ENCODE peak calls at places on chromosomes 2 and 18, in six cellular contexts. One of them, this sample, is unnamed.

GRCh38 chr2:172664766-172665165 is 70.9 kb upstream of the RAPGEF4 start:
- DNase-seq in Calu3: no peak
- DNase-seq in WTC11: no peak
- DNase-seq in testis: no peak
- DNase-seq in epithelial cell of esophagus: no peak
- DNase-seq in HCT116: no peak
- DNase-seq in this sample: no peak

GRCh38 chr18:78814321-78814720 is 165.3 kb upstream of the SALL3 start:
- DNase-seq in epithelial cell of esophagus: no peak
- DNase-seq in Calu3: no peak
- DNase-seq in HCT116: no peak
- DNase-seq in testis: no peak
- DNase-seq in WTC11: no peak
- DNase-seq in this sample: no peak

GRCh38 chr18:39660141-39660540 is 2094.5 kb upstream of the CELF4 start:
- DNase-seq in HCT116: no peak
- DNase-seq in testis: no peak
- DNase-seq in Calu3: no peak
- DNase-seq in epithelial cell of esophagus: peak; percentile 43
- DNase-seq in WTC11: no peak
- DNase-seq in this sample: no peak

GRCh38 chr18:44541781-44542180 is 138.9 kb upstream of the SETBP1 start:
- DNase-seq in epithelial cell of esophagus: peak; percentile 61
- DNase-seq in testis: no peak
- DNase-seq in HCT116: no peak
- DNase-seq in Calu3: no peak
- DNase-seq in WTC11: no peak
- DNase-seq in this sample: no peak

GRCh38 chr18:44179693-44180092 is 501.0 kb upstream of the SETBP1 start:
- DNase-seq in Calu3: no peak
- DNase-seq in HCT116: no peak
- DNase-seq in epithelial cell of esophagus: no peak
- DNase-seq in WTC11: no peak
- DNase-seq in testis: no peak
- DNase-seq in this sample: no peak

GRCh38 chr18:63936156-63936931 is 12.8 kb upstream of the HMSD start:
- DNase-seq in testis: peak; percentile 87
- DNase-seq in Calu3: peak; percentile 89
- DNase-seq in epithelial cell of esophagus: peak; percentile 84
- DNase-seq in HCT116: peak; percentile 64
- DNase-seq in WTC11: peak; percentile 88
- DNase-seq in this sample: peak; percentile 78

GRCh38 chr2:136582631-136583205 is 182.6 kb upstream of the THSD7B start:
- DNase-seq in Calu3: peak; percentile 2
- DNase-seq in testis: peak; percentile 62
- DNase-seq in epithelial cell of esophagus: peak; percentile 40
- DNase-seq in WTC11: peak; percentile 55
- DNase-seq in HCT116: no peak
- DNase-seq in this sample: peak; percentile 39

GRCh38 chr18:38651736-38652135 is 1086.1 kb upstream of the CELF4 start:
- DNase-seq in epithelial cell of esophagus: no peak
- DNase-seq in testis: no peak
- DNase-seq in HCT116: no peak
- DNase-seq in WTC11: no peak
- DNase-seq in Calu3: no peak
- DNase-seq in this sample: no peak

GRCh38 chr2:126776255-126776654 is 120.3 kb downstream of the GYPC start:
- DNase-seq in epithelial cell of esophagus: no peak
- DNase-seq in testis: peak; percentile 21
- DNase-seq in HCT116: no peak
- DNase-seq in Calu3: no peak
- DNase-seq in WTC11: no peak
- DNase-seq in this sample: no peak

GRCh38 chr2:240232961-240233890 is 92.8 kb upstream of the OTOS start:
- DNase-seq in testis: peak; percentile 96
- DNase-seq in HCT116: peak; percentile 88
- DNase-seq in epithelial cell of esophagus: peak; percentile 95
- DNase-seq in WTC11: peak; percentile 97
- DNase-seq in Calu3: peak; percentile 93
- DNase-seq in this sample: peak; percentile 82

GRCh38 chr18:76492669-76493212 is 2.3 kb downstream of the ZNF516 start:
- DNase-seq in testis: peak; percentile 100
- DNase-seq in HCT116: peak; percentile 97
- DNase-seq in WTC11: peak; percentile 100
- DNase-seq in Calu3: peak; percentile 99
- DNase-seq in epithelial cell of esophagus: peak; percentile 99
- DNase-seq in this sample: peak; percentile 100

GRCh38 chr18:79809482-79810192 is 11.9 kb downstream of the KCNG2 start:
- DNase-seq in testis: no peak
- DNase-seq in HCT116: no peak
- DNase-seq in epithelial cell of esophagus: no peak
- DNase-seq in WTC11: no peak
- DNase-seq in Calu3: no peak
- DNase-seq in this sample: no peak

GRCh38 chr18:75407468-75408437 is 19.8 kb downstream of the SMIM21 start:
- DNase-seq in Calu3: no peak
- DNase-seq in epithelial cell of esophagus: peak; percentile 60
- DNase-seq in testis: peak; percentile 25
- DNase-seq in HCT116: no peak
- DNase-seq in WTC11: peak; percentile 31
- DNase-seq in this sample: no peak

GRCh38 chr2:28643324-28643723 is 108.3 kb upstream of the PPP1CB start:
- DNase-seq in epithelial cell of esophagus: peak; percentile 71
- DNase-seq in WTC11: no peak
- DNase-seq in Calu3: peak; percentile 51
- DNase-seq in testis: no peak
- DNase-seq in HCT116: no peak
- DNase-seq in this sample: no peak

GRCh38 chr2:215367647-215368492 is 56.0 kb downstream of the ATIC start:
- DNase-seq in testis: no peak
- DNase-seq in epithelial cell of esophagus: peak; percentile 29
- DNase-seq in HCT116: no peak
- DNase-seq in WTC11: no peak
- DNase-seq in Calu3: no peak
- DNase-seq in this sample: no peak

GRCh38 chr2:56121995-56122394 is 61.8 kb upstream of the CCDC85A start:
- DNase-seq in epithelial cell of esophagus: no peak
- DNase-seq in Calu3: no peak
- DNase-seq in testis: no peak
- DNase-seq in WTC11: no peak
- DNase-seq in HCT116: no peak
- DNase-seq in this sample: no peak

GRCh38 chr18:9771261-9771976 is 63.3 kb downstream of the RAB31 start:
- DNase-seq in WTC11: peak; percentile 96
- DNase-seq in epithelial cell of esophagus: peak; percentile 72
- DNase-seq in testis: peak; percentile 89
- DNase-seq in Calu3: peak; percentile 92
- DNase-seq in HCT116: peak; percentile 56
- DNase-seq in this sample: peak; percentile 75

GRCh38 chr18:30999186-30999585 is 43.4 kb downstream of the DSC3 start:
- DNase-seq in epithelial cell of esophagus: no peak
- DNase-seq in testis: no peak
- DNase-seq in WTC11: no peak
- DNase-seq in Calu3: no peak
- DNase-seq in HCT116: no peak
- DNase-seq in this sample: no peak
- TF ChIP-seq CTCF in epithelial cell of esophagus: no peak
- TF ChIP-seq CTCF in testis: no peak
- TF ChIP-seq CTCF in WTC11: no peak
- TF ChIP-seq CTCF in Calu3: no peak
- TF ChIP-seq CTCF in HCT116: peak; percentile 45
- TF ChIP-seq CTCF in this sample: no peak

DNA sequence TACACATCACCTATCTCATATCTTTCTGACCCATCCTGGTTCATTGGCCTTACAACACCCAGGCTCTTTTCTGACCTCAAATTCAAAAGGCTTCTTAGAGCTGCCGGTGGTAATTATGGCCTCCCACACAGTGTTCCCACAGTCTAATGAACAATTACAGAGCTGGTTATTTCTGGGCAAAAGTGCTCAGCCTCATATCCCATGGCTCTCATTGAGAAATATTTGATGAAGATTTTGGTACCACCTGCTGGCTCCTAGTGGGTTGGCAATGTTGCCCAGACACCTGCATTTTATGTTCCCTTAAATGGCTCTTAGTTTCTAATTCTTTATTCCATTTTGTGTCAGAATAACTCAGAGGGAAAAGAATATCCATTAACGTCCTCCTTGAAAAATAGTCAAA is 20.1 kb upstream of the SCYGR2 start:
- DNase-seq in testis: no peak
- DNase-seq in Calu3: no peak
- DNase-seq in epithelial cell of esophagus: no peak
- DNase-seq in WTC11: no peak
- DNase-seq in HCT116: no peak
- DNase-seq in this sample: no peak
- TF ChIP-seq CTCF in testis: no peak
- TF ChIP-seq CTCF in Calu3: no peak
- TF ChIP-seq CTCF in epithelial cell of esophagus: peak; percentile 17
- TF ChIP-seq CTCF in WTC11: no peak
- TF ChIP-seq CTCF in HCT116: no peak
- TF ChIP-seq CTCF in this sample: no peak

GRCh38 chr2:182101263-182101662 is 115.6 kb downstream of the PPP1R1C start:
- DNase-seq in HCT116: no peak
- DNase-seq in testis: no peak
- DNase-seq in epithelial cell of esophagus: peak; percentile 32
- DNase-seq in Calu3: no peak
- DNase-seq in WTC11: no peak
- DNase-seq in this sample: no peak
- TF ChIP-seq CTCF in HCT116: no peak
- TF ChIP-seq CTCF in testis: no peak
- TF ChIP-seq CTCF in epithelial cell of esophagus: peak; percentile 30
- TF ChIP-seq CTCF in Calu3: no peak
- TF ChIP-seq CTCF in WTC11: peak; percentile 30
- TF ChIP-seq CTCF in this sample: peak; percentile 35

DNA sequence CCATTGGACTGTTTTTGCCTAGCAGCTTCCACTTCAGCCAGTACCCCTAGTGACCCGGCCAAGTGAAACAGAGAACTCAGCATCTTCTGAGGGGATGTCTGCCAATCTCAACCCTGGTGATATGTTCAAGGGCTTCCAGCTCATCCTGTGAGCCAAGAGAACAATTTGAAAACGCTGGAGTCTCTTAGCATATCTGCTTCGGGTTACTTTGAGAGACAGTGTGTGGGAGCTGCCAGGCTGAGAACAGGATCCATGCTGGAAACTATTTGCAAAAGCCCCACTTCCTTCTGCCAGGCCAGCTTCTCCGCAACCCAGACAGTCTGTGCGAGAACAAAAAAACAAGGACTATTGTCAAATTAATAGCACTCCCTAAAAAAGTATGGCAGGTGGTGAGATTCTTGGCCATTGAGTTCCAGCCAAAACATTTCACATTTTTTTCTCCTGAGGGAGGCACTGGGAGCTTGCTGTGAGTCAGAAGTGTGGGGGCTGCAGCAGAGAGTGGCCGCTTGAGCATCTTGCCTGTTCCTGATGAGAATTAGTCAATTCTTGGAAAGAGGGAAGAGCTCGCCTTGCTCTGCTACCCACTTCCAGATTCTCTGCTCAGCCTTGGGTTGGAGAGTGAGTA is 395.6 kb upstream of the TRIB2 start:
- DNase-seq in HCT116: no peak
- DNase-seq in testis: peak; percentile 75
- DNase-seq in epithelial cell of esophagus: peak; percentile 86
- DNase-seq in Calu3: no peak
- DNase-seq in WTC11: no peak
- DNase-seq in this sample: no peak
- TF ChIP-seq CTCF in HCT116: no peak
- TF ChIP-seq CTCF in testis: no peak
- TF ChIP-seq CTCF in epithelial cell of esophagus: no peak
- TF ChIP-seq CTCF in Calu3: no peak
- TF ChIP-seq CTCF in WTC11: no peak
- TF ChIP-seq CTCF in this sample: no peak

DNA sequence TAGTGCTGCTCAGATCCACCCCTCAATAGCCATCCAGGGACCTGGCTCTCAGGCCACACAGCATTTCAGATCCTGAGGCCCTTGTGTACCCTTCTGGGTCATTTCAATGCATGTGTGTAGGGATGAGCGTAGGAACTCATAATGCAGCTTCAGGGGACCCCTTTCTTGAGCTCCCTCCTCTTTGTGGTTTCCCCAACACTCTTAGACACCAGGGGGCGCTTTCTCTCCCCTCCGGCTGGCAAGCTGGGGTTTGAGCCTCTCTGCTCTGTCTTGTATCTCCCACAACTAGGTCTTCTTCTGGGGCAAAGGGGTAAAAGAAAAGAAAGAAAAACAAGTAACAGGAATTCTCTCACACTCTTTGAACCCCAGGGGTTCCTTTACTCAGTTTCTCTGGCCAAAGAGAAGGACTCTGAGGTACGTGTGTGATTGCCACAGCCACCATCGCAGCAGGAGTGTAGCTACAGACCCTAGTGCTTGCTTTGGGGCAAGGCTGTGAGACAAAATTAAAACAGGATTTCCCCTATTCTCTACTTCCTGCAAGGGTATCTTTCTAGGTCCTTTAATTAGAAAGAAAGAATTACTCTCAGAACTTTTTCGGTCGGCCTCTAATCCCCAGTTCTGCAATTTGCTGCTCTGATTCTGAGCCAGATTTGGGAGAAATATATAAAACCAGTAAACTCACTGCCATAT is 38.0 kb downstream of the CABYR start:
- DNase-seq in testis: peak; percentile 80
- DNase-seq in epithelial cell of esophagus: peak; percentile 66
- DNase-seq in HCT116: peak; percentile 35
- DNase-seq in Calu3: peak; percentile 81
- DNase-seq in WTC11: peak; percentile 85
- DNase-seq in this sample: peak; percentile 73
- TF ChIP-seq CTCF in testis: no peak
- TF ChIP-seq CTCF in epithelial cell of esophagus: peak; percentile 90
- TF ChIP-seq CTCF in HCT116: peak; percentile 63
- TF ChIP-seq CTCF in Calu3: peak; percentile 90
- TF ChIP-seq CTCF in WTC11: peak; percentile 78
- TF ChIP-seq CTCF in this sample: peak; percentile 70

GRCh38 chr2:202056611-202057010 is 16.4 kb upstream of the KIAA2012 start:
- DNase-seq in epithelial cell of esophagus: peak; percentile 41
- DNase-seq in HCT116: no peak
- DNase-seq in Calu3: peak; percentile 27
- DNase-seq in WTC11: no peak
- DNase-seq in testis: no peak
- DNase-seq in this sample: no peak
- TF ChIP-seq CTCF in epithelial cell of esophagus: peak; percentile 56
- TF ChIP-seq CTCF in HCT116: peak; percentile 42
- TF ChIP-seq CTCF in Calu3: peak; percentile 21
- TF ChIP-seq CTCF in WTC11: no peak
- TF ChIP-seq CTCF in testis: no peak
- TF ChIP-seq CTCF in this sample: peak; percentile 25

This sample was measured in activated CD8-positive, alpha-beta T cell treated with anti-CD3 and anti-CD28 coated beads for 36 hours.